ENCODE peak calls at places on chromosomes 7 and 10, in seven cellular contexts. P is SK-N-SH, Q is H1, I is HCT116, M is GM12878, D is HepG2, E is K562. N is an unnamed sample.

GRCh38 chr7:17406756-17407155 is 108.3 kb downstream of the AHR start:
- DNase-seq in E (no peak), I (no peak), P (no peak), M (no peak), D (no peak), Q (no peak), N (no peak)

GRCh38 chr7:1859266-1860035 is 189.4 kb downstream of the ELFN1 start:
- DNase-seq in E (no peak), I (no peak), M (no peak), P (no peak), Q (no peak), D (no peak), N (no peak)

GRCh38 chr7:26743205-26743604 is 121.2 kb downstream of the SKAP2 start:
- DNase-seq in P (no peak), M (no peak), I (no peak), Q (no peak), E (no peak), D (no peak), N (no peak)

GRCh38 chr10:11213156-11213555 is 195.5 kb downstream of the CELF2 start:
- DNase-seq in P (no peak), Q (no peak), M (no peak), D (no peak), E (no peak), I (no peak), N (no peak)

GRCh38 chr10:16792675-16793074 is 24.5 kb downstream of the RSU1 start:
- DNase-seq in E (no peak), P (no peak), I (no peak), M (no peak), Q (no peak), D (no peak), N (no peak)

GRCh38 chr7:25429731-25430130 is 201.4 kb upstream of the NPVF start:
- DNase-seq in D (peak), E (no peak), P (no peak), I (no peak), Q (no peak), M (no peak), N (no peak)

GRCh38 chr10:16776896-16777295 is 40.3 kb downstream of the RSU1 start:
- DNase-seq in E (no peak), I (no peak), P (no peak), Q (no peak), M (no peak), D (no peak), N (no peak)

GRCh38 chr10:3902054-3902808 is 117.2 kb upstream of the KLF6 start:
- DNase-seq in I (no peak), Q (no peak), M (peak), D (peak), P (no peak), E (no peak), N (peak)

GRCh38 chr10:18472977-18473376 is 178.4 kb downstream of the NSUN6 start:
- DNase-seq in D (no peak), P (peak), M (no peak), Q (no peak), I (no peak), E (peak), N (peak)

GRCh38 chr10:57657164-57657765 is 610.4 kb downstream of the IPMK start:
- DNase-seq in Q (peak), I (peak), P (peak), D (peak), E (peak), M (no peak), N (peak)

GRCh38 chr10:120516426-120516825 is 59.4 kb downstream of the PLPP4 start:
- DNase-seq in Q (no peak), P (no peak), D (no peak), I (no peak), E (no peak), M (no peak), N (no peak)

GRCh38 chr7:42189535-42189934 is 47.5 kb downstream of the GLI3 start:
- DNase-seq in Q (no peak), P (no peak), I (no peak), E (no peak), M (no peak), D (no peak), N (no peak)

GRCh38 chr7:131159961-131160361 is 167.7 kb upstream of the MKLN1 start:
- DNase-seq in Q (peak), D (no peak), M (no peak), P (no peak), E (no peak), I (no peak), N (no peak)

GRCh38 chr7:31175672-31176071 is 123.6 kb downstream of the ADCYAP1R1 start:
- DNase-seq in D (peak), E (peak), Q (no peak), I (no peak), M (no peak), P (no peak), N (no peak)

GRCh38 chr7:118352854-118353453 is 128.4 kb downstream of the ANKRD7 start:
- DNase-seq in P (peak), D (peak), E (no peak), I (peak), Q (no peak), M (no peak), N (peak)

GRCh38 chr7:19754521-19755116 is 18.8 kb downstream of the TMEM196 start:
- DNase-seq in I (peak), Q (no peak), P (peak), D (peak), M (peak), E (peak), N (peak)

GRCh38 chr7:141463986-141464385 is 87.2 kb upstream of the AGK start:
- DNase-seq in M (no peak), D (no peak), Q (no peak), I (no peak), P (no peak), E (no peak), N (no peak)

GRCh38 chr10:5477948-5478693 is 21.2 kb downstream of the CALML5 start:
- DNase-seq in M (no peak), E (peak), Q (no peak), I (no peak), D (no peak), P (no peak), N (no peak)

DNA sequence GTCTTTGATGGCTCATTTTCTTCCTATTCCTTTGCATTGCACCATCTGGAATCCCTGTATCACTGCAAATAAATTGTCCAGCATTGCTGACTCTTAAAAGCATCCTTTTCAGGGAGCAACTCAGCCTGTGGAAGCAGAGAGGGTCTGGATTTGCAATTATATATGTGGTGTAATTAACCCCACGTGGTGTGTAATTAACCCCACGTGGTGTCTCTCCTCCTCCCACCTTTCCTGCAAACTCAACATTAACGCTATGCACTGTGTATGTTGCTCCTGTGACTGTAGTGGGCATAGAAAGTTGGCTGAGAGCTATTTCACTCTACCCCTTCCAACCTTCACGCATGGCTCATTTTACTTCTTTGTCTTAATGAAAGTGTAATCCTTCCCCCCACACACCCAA is 689.0 kb upstream of the COBL start:
- DNase-seq in D (no peak), I (no peak), E (no peak), P (no peak), Q (no peak), M (no peak), N (no peak)
- TF ChIP-seq JUND in D (no peak), I (no peak), E (no peak), P (no peak), Q (no peak), M (no peak), N (no peak)

GRCh38 chr10:100696477-100696901 is 48.9 kb upstream of the PAX2 start:
- DNase-seq in Q (no peak), E (no peak), M (peak), D (no peak), P (no peak), I (no peak), N (no peak)
- TF ChIP-seq JUND in Q (no peak), E (no peak), M (no peak), D (no peak), P (no peak), I (no peak), N (no peak)

DNA sequence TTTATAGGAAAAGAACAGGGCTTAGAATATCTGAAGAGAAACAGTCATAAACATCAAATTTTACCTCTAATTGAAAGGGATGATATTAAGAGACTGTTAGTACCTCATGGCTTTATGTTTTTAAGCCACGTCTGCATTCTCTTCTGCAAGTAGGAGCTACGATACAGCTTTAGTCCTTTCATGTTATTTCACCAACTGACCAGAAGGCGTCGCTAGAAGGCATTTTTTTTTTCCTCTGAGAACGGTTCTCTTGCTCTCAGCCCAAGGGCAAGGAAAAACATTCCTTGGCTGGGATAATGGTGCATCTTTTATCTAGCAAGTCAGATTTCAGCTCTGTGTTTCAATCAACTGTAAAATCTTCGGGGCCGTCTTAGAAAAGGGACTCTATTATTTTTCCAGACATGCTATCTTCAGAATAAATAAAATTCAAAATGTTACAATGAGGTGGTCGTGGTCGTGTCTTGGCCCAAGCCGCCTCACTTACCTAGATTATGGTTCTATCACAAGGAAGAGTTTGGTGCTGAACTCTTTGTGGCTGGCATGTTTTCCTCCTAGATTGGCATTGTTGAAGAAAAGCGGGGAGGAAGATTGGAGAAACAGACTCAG is 41.6 kb upstream of the LYZL2 start:
- DNase-seq in P (peak), I (peak), E (peak), D (peak), Q (no peak), M (no peak), N (peak)
- TF ChIP-seq JUND in P (no peak), I (no peak), E (no peak), D (no peak), Q (no peak), M (no peak), N (no peak)

GRCh38 chr7:54995166-54995565 is 23.7 kb upstream of the EGFR start:
- DNase-seq in E (no peak), P (no peak), M (no peak), I (no peak), D (no peak), Q (no peak), N (no peak)
- TF ChIP-seq JUND in E (no peak), P (no peak), M (no peak), I (no peak), D (no peak), Q (no peak), N (no peak)

GRCh38 chr10:78973901-78974408 is 94.8 kb upstream of the ZMIZ1 start:
- DNase-seq in Q (peak), M (no peak), I (peak), D (peak), E (no peak), P (no peak), N (peak)
- TF ChIP-seq JUND in Q (no peak), M (no peak), I (no peak), D (no peak), E (no peak), P (no peak), N (no peak)

GRCh38 chr7:113267271-113267670 is 148.9 kb upstream of the SMIM30 start:
- DNase-seq in Q (no peak), M (no peak), I (no peak), E (no peak), D (no peak), P (no peak), N (no peak)
- TF ChIP-seq JUND in Q (no peak), M (no peak), I (no peak), E (no peak), D (no peak), P (no peak), N (no peak)

DNA sequence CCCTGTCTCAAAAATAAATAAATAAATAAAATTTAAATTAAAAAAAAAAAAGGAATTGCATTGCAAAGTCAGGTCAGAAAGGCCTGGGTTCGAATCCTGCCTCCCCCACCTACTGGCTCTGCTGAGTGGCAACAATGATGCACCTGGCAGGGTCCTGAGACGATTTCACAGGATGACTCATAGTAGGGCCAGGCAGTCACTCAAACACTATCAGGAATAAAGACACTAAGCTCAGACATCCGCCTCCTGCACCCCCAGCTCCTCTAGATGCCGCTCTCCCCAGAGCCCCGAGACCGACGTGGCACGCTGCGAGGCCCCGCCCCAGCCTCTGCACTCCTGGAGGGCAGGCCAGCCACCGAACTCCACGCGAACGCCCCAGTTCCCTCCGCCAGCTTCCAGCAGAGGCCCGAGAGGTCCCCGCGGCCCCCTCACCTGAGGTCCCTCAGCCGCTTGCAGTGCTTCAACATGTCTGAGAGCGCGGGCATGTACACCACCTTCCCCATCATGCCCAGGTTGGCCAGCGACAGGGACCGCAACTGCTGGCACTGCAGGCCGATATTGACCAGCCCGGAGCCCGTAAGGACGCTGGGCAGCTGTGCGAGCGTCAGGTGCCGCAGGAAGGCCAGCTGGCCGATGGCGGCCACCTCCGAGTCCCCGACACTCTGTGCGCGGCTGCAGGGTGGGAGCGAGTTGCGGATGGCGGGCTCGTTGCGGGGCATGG is 76.6 kb upstream of the TNRC18 start:
- DNase-seq in P (peak), E (no peak), D (no peak), Q (no peak), M (no peak), I (no peak), N (no peak)
- TF ChIP-seq JUND in P (no peak), E (no peak), D (no peak), Q (no peak), M (no peak), I (no peak), N (no peak)

GRCh38 chr7:51430480-51431086 is 114.0 kb upstream of the COBL start:
- DNase-seq in E (peak), Q (peak), D (peak), I (peak), M (peak), P (peak), N (peak)
- TF ChIP-seq JUND in E (no peak), Q (no peak), D (no peak), I (no peak), M (no peak), P (no peak), N (no peak)

GRCh38 chr7:50594734-50595537 is 29.7 kb upstream of the DDC start:
- DNase-seq in E (no peak), I (no peak), Q (no peak), D (peak), M (no peak), P (no peak), N (no peak)

GRCh38 chr7:50592940-50593339 is 27.7 kb upstream of the DDC start:
- DNase-seq in P (no peak), I (no peak), D (no peak), E (no peak), Q (no peak), M (no peak), N (no peak)

GRCh38 chr7:50594136-50594535 is 28.9 kb upstream of the DDC start:
- DNase-seq in Q (no peak), I (no peak), D (no peak), E (no peak), P (no peak), M (no peak), N (no peak)

GRCh38 chr7:50596484-50596883 is 31.3 kb upstream of the DDC start:
- DNase-seq in M (no peak), Q (no peak), E (no peak), D (no peak), I (no peak), P (no peak), N (no peak)

GRCh38 chr7:50595538-50596102 is 30.4 kb upstream of the DDC start:
- DNase-seq in Q (no peak), M (no peak), E (no peak), P (peak), I (peak), D (peak), N (peak)
- TF ChIP-seq JUND in Q (no peak), M (no peak), E (no peak), P (no peak), I (no peak), D (no peak), N (no peak)

N was measured in T47D.